ENCODE peak calls at places on chromosome 15, in ten cellular contexts. Q is memory B cell; F is stimulated activated CD4-positive, alpha-beta T cell treated with anti-CD3 and anti-CD28 coated beads, Interleukin-2, amount 100 ng/mL, for 48 hours; Z is heart right ventricle; R is T follicular helper cell; B is upper lobe of right lung; S is activated naive CD4-positive, alpha-beta T cell treated with anti-CD3 and anti-CD28 coated beads, Interleukin-2, amount 10 ng/mL, durations not matched to agents 7 days and 5 days; G is IMR-90; O is NCI-H524; K is kidney tubule cell. X is an unnamed sample.

GRCh38 chr15:65379986-65380385 is 2.2 kb upstream of the IGDCC3 start:
- DNase-seq in S (no peak), B (no peak), F (no peak), Q (no peak), R (no peak), K (no peak), O (no peak), G (no peak), Z (no peak), X (no peak)

GRCh38 chr15:40879609-40880008 is 5.6 kb upstream of the RHOV start:
- DNase-seq in B (no peak), Z (no peak), Q (no peak), F (no peak), R (no peak), G (no peak), K (no peak), O (no peak), S (no peak), X (no peak)

GRCh38 chr15:84826369-84826823 is 9.2 kb downstream of the ALPK3 start:
- DNase-seq in O (peak), B (no peak), Z (no peak), K (peak), Q (no peak), G (no peak), F (no peak), R (no peak), S (peak), X (peak)

GRCh38 chr15:93072011-93072410 is 17.0 kb downstream of the RGMA start:
- DNase-seq in Q (no peak), S (no peak), G (peak), O (no peak), B (no peak), K (no peak), F (no peak), Z (no peak), R (no peak), X (peak)

GRCh38 chr15:41798607-41799487 is 24.6 kb downstream of the MAPKBP1 start:
- DNase-seq in G (no peak), Q (no peak), B (no peak), F (no peak), S (no peak), Z (no peak), R (no peak), K (peak), O (no peak), X (no peak)

GRCh38 chr15:91047545-91048199 is 25.3 kb upstream of the VPS33B start:
- DNase-seq in K (peak), R (no peak), F (no peak), Q (no peak), B (no peak), Z (no peak), S (no peak), O (no peak), G (no peak), X (no peak)

GRCh38 chr15:92435145-92435544 is 41.5 kb downstream of the ST8SIA2 start:
- DNase-seq in B (no peak), Q (no peak), K (no peak), R (no peak), S (no peak), G (no peak), O (no peak), F (no peak), Z (no peak), X (no peak)

GRCh38 chr15:80404057-80404718 is at the start of gene ARNT2:
- DNase-seq in G (peak), S (no peak), K (peak), B (peak), O (peak), F (no peak), Q (no peak), Z (peak), R (no peak), X (no peak)

GRCh38 chr15:32041294-32041693 is 11.0 kb downstream of the CHRNA7 start:
- DNase-seq in K (no peak), B (no peak), O (no peak), S (no peak), Z (no peak), G (no peak), R (no peak), F (no peak), Q (no peak), X (no peak)

GRCh38 chr15:31332681-31333071 is 6.0 kb downstream of the KLF13 start:
- DNase-seq in G (no peak), B (peak), R (no peak), K (no peak), Q (no peak), F (no peak), S (no peak), Z (no peak), O (no peak), X (no peak)